ENCODE peak calls at places on chromosomes 4 and X, in four cellular contexts. A is IMR-90, N is neuronal stem cell, V is H1. M is an unnamed sample.
A peak's percentile ranks its signal among the peaks of the same experiment; 100 is the strongest.

GRCh38 chrX:33138677-33139249 is 72.6 kb downstream of the DMD start:
- DNase-seq in A (no peak), V (no peak), N (no peak), M (no peak)

GRCh38 chrX:134543201-134543797 is 83.3 kb downstream of the HPRT1 start:
- DNase-seq in N (no peak), V (no peak), A (no peak), M (no peak)

GRCh38 chrX:53155512-53156206 is 61.7 kb downstream of the KANTR start:
- DNase-seq in N (no peak), A (no peak), V (no peak), M (no peak)

GRCh38 chr4:185071412-185071811 is 53.1 kb downstream of the HELT start:
- DNase-seq in N (no peak), A (no peak), V (no peak), M (no peak)

GRCh38 chr4:181582595-181582994 is 660.6 kb upstream of the TENM3 start:
- DNase-seq in A (no peak), V (no peak), N (no peak), M (no peak)

GRCh38 chr4:81359207-81359606 is 112.5 kb downstream of the RASGEF1B start:
- DNase-seq in V (no peak), A (peak; percentile 70), N (no peak), M (no peak)

GRCh38 chr4:154854362-154854761 is 73.3 kb downstream of the RBM46 start:
- DNase-seq in V (no peak), N (no peak), A (peak; percentile 4), M (no peak)

GRCh38 chr4:174324725-174325124 is 41.0 kb downstream of the CEP44 start:
- DNase-seq in N (no peak), V (no peak), A (peak; percentile 52), M (no peak)

GRCh38 chr4:78954048-78954666 is 14.9 kb upstream of the PAQR3 start:
- DNase-seq in A (no peak), V (no peak), N (peak; percentile 30), M (peak; percentile 56)

GRCh38 chr4:67131224-67131623 is 414.1 kb downstream of the CENPC start:
- DNase-seq in N (no peak), V (no peak), A (no peak), M (no peak)

GRCh38 chrX:46551494-46552128 is 6.4 kb upstream of the ZNF674 start:
- DNase-seq in A (peak; percentile 80), V (peak; percentile 49), N (no peak), M (peak; percentile 68)
- H4K91ac ChIP-seq in A (no peak overlapping the region), V (no peak overlapping the region), N (no peak overlapping the region), M (no peak overlapping the region)

GRCh38 chrX:46325312-46325877 is 219.8 kb downstream of the ZNF674 start:
- DNase-seq in N (no peak), A (peak; percentile 52), V (no peak), M (peak; percentile 53)
- H4K91ac ChIP-seq in N (no peak overlapping the region), A (no peak overlapping the region), V (no peak overlapping the region), M (no peak overlapping the region)

GRCh38 chrX:71118985-71119535 is 664 bp downstream of the MED12 start:
- DNase-seq in N (no peak), A (no peak), V (no peak), M (no peak)
- H4K91ac ChIP-seq in N (no peak overlapping the region), A (peak overlapping the region; percentile 53), V (no peak overlapping the region), M (no peak overlapping the region)

DNA sequence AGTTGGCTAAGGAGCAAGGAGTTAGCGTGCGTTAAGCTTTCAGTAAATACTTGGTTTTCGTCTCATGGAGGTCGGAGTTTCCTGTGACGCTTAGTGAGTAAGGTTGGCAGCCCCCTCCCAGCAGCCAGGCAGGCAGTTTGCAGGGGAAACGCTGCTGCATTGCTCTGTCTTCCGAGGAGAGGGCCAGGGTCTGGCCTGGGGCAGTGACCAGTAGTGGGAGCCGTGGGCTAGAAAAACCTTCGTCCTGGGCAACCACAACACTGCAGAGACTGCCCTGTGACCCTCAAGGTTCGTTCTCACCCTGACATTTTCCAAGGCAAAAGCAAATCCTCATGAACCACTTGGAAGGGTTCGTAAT is 432 bp downstream of the TMEM175 start:
- DNase-seq in A (peak; percentile 23), V (no peak), N (peak; percentile 38), M (peak; percentile 38)
- H4K91ac ChIP-seq in A (peak overlapping the region; percentile 3), V (peak overlapping the region; percentile 80), N (no peak overlapping the region), M (no peak overlapping the region)

GRCh38 chr4:1691737-1692373 is 7.7 kb upstream of the FAM53A start:
- DNase-seq in V (no peak), A (no peak), N (no peak), M (no peak)
- H4K91ac ChIP-seq in V (no peak overlapping the region), A (no peak overlapping the region), N (no peak overlapping the region), M (no peak overlapping the region)

DNA sequence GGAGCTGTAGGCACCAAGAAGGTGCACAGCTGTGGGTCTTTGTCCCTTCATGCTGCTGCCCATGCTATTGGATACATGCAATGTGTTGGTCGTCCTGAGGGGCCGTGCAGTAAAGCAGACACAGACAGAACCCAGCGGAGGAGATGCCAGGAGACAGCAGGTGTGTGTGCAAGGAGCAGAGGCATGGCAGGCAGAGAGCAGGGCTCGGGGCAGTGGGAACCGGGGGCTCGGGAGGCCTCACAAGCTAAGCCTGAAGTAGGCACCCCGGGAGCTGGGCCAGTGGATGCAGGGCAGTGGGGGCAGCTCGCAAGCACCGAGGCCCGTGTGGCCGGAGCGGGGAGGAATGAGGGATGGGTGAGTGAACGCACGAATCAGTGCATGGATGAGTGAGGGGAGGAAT is 13.2 kb downstream of the HTRA3 start:
- DNase-seq in V (no peak), N (no peak), A (no peak), M (no peak)
- H4K91ac ChIP-seq in V (no peak overlapping the region), N (no peak overlapping the region), A (no peak overlapping the region), M (no peak overlapping the region)

GRCh38 chr4:973431-974397 is at the start of gene DGKQ:
- DNase-seq in A (peak; percentile 75), V (peak; percentile 90), N (peak; percentile 83), M (peak; percentile 79)
- H4K91ac ChIP-seq in A (no peak within 1 kb of the TSS), V (no peak within 1 kb of the TSS), N (no peak within 1 kb of the TSS), M (no peak within 1 kb of the TSS)

GRCh38 chrX:44234541-44234940 is 108.9 kb downstream of the EFHC2 start:
- DNase-seq in V (no peak), N (no peak), A (no peak), M (no peak)
- H4K91ac ChIP-seq in V (no peak overlapping the region), N (no peak overlapping the region), A (no peak overlapping the region), M (no peak overlapping the region)